ENCODE peak calls at places on chromosomes 5 and 9, in eight cellular contexts. N, G, S, Z, C, E, H and X are unnamed samples.

GRCh38 chr9:124295097-124295794 is 37.5 kb downstream of the NEK6 start:
- DNase-seq in H (no peak), S (no peak), E (no peak), C (no peak), N (no peak), Z (no peak), G (no peak), X (no peak)

GRCh38 chr5:145941096-145941676 is 4.8 kb downstream of the SH3RF2 start:
- DNase-seq in C (no peak), N (no peak), E (no peak), G (no peak), H (no peak), S (no peak), Z (no peak), X (no peak)

GRCh38 chr9:123150708-123151503 is 117.4 kb downstream of the GPR21 start:
- DNase-seq in G (no peak), H (no peak), E (no peak), S (no peak), N (no peak), C (no peak), Z (no peak), X (no peak)

GRCh38 chr9:136532799-136533774 is 12.8 kb downstream of the NOTCH1 start:
- DNase-seq in Z (no peak), E (peak), N (no peak), G (peak), H (no peak), C (no peak), S (peak), X (no peak)

GRCh38 chr9:123769723-123770122 is 160.2 kb downstream of the DENND1A start:
- DNase-seq in G (no peak), N (no peak), Z (no peak), C (no peak), H (no peak), S (no peak), E (no peak), X (peak)

GRCh38 chr9:4301302-4301701 is 1.4 kb upstream of the GLIS3 start:
- DNase-seq in S (no peak), E (no peak), C (no peak), Z (no peak), N (no peak), H (no peak), G (no peak), X (no peak)

GRCh38 chr9:9942764-9943424 is 669.9 kb downstream of the PTPRD start:
- DNase-seq in E (peak), C (peak), N (peak), S (peak), Z (peak), H (peak), G (peak), X (peak)

GRCh38 chr5:78638423-78638822 is 10.1 kb downstream of the LHFPL2 start:
- DNase-seq in H (no peak), G (no peak), Z (peak), N (peak), S (no peak), C (peak), E (no peak), X (no peak)

GRCh38 chr5:124199902-124200301 is 546.5 kb downstream of the ZNF608 start:
- DNase-seq in C (no peak), G (no peak), S (no peak), H (no peak), N (no peak), E (no peak), Z (no peak), X (no peak)

GRCh38 chr5:149485655-149486615 is 65.3 kb downstream of the CSNK1A1 start:
- DNase-seq in S (no peak), E (no peak), Z (peak), C (peak), H (no peak), G (no peak), N (peak), X (no peak)

GRCh38 chr5:15387931-15388330 is 112.0 kb upstream of the FBXL7 start:
- DNase-seq in H (no peak), E (no peak), N (no peak), S (no peak), Z (no peak), G (no peak), C (no peak), X (no peak)

GRCh38 chr9:14277202-14277601 is 36.7 kb downstream of the NFIB start:
- DNase-seq in G (no peak), N (no peak), Z (peak), S (no peak), C (no peak), E (no peak), H (no peak), X (no peak)

GRCh38 chr9:127968046-127968445 is 12.7 kb downstream of the EEIG1 start:
- DNase-seq in G (no peak), Z (no peak), H (no peak), E (no peak), C (no peak), N (no peak), S (no peak), X (no peak)

GRCh38 chr9:69674741-69675438 is 2.7 kb upstream of the APBA1 start:
- DNase-seq in C (no peak), E (no peak), H (no peak), Z (no peak), G (no peak), S (no peak), N (no peak), X (no peak)

GRCh38 chr5:3002230-3002629 is 250.8 kb upstream of the IRX2 start:
- DNase-seq in H (no peak), C (no peak), E (no peak), S (no peak), G (no peak), Z (no peak), N (no peak), X (no peak)

GRCh38 chr9:129069128-129069824 is 11.6 kb upstream of the DOLPP1 start:
- DNase-seq in N (peak), C (peak), S (peak), H (peak), G (peak), E (peak), Z (no peak), X (no peak)

GRCh38 chr9:13728121-13728520 is 448.6 kb upstream of the MPDZ start:
- DNase-seq in C (no peak), Z (no peak), G (no peak), E (no peak), S (no peak), N (no peak), H (no peak), X (peak)

GRCh38 chr9:121059998-121060636 is 10.0 kb upstream of the C5 start:
- DNase-seq in N (no peak), G (peak), E (no peak), C (no peak), H (peak), Z (peak), S (no peak), X (peak)

GRCh38 chr5:106508894-106509293 is 1161.8 kb downstream of the EFNA5 start:
- DNase-seq in S (no peak), H (no peak), N (no peak), Z (no peak), G (no peak), C (no peak), E (no peak), X (no peak)

GRCh38 chr5:93208156-93208895 is 372.7 kb downstream of the NR2F1-AS1 start:
- DNase-seq in N (no peak), Z (no peak), E (no peak), G (no peak), S (no peak), H (no peak), C (no peak), X (no peak)

GRCh38 chr9:109110326-109111014 is 9.3 kb downstream of the TMEM245 start:
- DNase-seq in Z (no peak), H (no peak), C (no peak), G (peak), S (no peak), N (no peak), E (no peak), X (no peak)

GRCh38 chr5:133926960-133927615 is 41.3 kb downstream of the C5orf15 start:
- DNase-seq in S (no peak), E (no peak), N (no peak), Z (no peak), C (no peak), H (no peak), G (no peak), X (no peak)

GRCh38 chr9:6777218-6777902 is 19.6 kb downstream of the KDM4C start:
- DNase-seq in N (no peak), G (no peak), H (peak), C (no peak), Z (no peak), S (no peak), E (no peak), X (no peak)

GRCh38 chr9:13900449-13900848 is 413.5 kb downstream of the NFIB start:
- DNase-seq in S (no peak), E (no peak), G (no peak), Z (no peak), H (no peak), C (no peak), N (no peak), X (no peak)